ENCODE peak calls at places on chromosomes 1 and 21, in four cellular contexts. M is iPS DF 6.9; A is heart left ventricle; D is naive thymus-derived CD4-positive, alpha-beta T cell. I is an unnamed sample.
A peak's percentile ranks its signal among the peaks of the same experiment; 100 is the strongest.

GRCh38 chr1:163337631-163338030 is 15.9 kb downstream of the NUF2 start:
- DNase-seq in M (no peak), A (no peak), D (no peak), I (no peak)

GRCh38 chr1:27961646-27962221 is 2.0 kb downstream of the XKR8 start:
- DNase-seq in M (no peak), A (no peak), D (no peak), I (no peak)

GRCh38 chr1:910881-911721 is 12.6 kb upstream of the SAMD11 start:
- DNase-seq in M (no peak), A (peak; percentile 21), D (no peak), I (peak; percentile 39)

GRCh38 chr1:242524571-242525359 is at the start of gene PLD5:
- DNase-seq in M (no peak), A (no peak), D (no peak), I (peak; percentile 11)

GRCh38 chr21:35467536-35467935 is 418.4 kb upstream of the RUNX1 start:
- DNase-seq in M (no peak), A (no peak), D (no peak), I (no peak)

GRCh38 chr1:40392206-40392605 is 18.7 kb downstream of the SMAP2 start:
- DNase-seq in M (no peak), A (no peak), D (no peak), I (peak; percentile 54)

GRCh38 chr1:226060427-226060826 is 2.1 kb upstream of the H3-3A start:
- DNase-seq in M (no peak), A (no peak), D (no peak), I (no peak)

GRCh38 chr1:200628223-200628868 is 7.8 kb upstream of the KIF14 start:
- DNase-seq in M (no peak), A (no peak), D (no peak), I (no peak)

GRCh38 chr1:3691421-3692204 is 39.3 kb downstream of the TP73 start:
- DNase-seq in M (no peak), A (no peak), D (no peak), I (no peak)

GRCh38 chr21:36626791-36627190 is 72.1 kb upstream of the SIM2 start:
- DNase-seq in M (no peak), A (no peak), D (no peak), I (no peak)

GRCh38 chr1:224563666-224564065 is 52.5 kb upstream of the CNIH3 start:
- DNase-seq in M (no peak), A (no peak), D (no peak), I (no peak)

DNA sequence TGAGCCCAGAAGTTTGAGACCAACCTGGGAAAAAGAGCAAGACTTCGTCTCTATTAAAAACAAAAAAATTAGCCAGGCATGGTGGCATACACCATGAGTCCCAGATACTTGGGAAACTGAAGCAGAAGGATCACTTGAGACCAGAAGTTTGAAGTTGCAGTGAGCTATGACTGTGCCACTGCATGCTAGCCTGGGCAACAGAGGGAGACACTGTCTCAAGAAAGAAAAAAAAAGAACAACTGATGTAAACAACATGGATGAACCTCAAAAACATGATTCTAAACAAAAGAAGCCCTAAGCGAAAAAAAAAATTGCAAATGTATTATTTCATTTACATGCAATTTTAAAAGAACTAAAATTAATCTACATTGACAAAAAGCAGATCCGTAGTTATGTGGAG is 9.0 kb downstream of the LRRC40 start:
- DNase-seq in M (no peak), A (no peak), D (no peak), I (no peak)
- H3K27ac ChIP-seq in M (no peak overlapping the region), A (no peak overlapping the region), D (no peak overlapping the region), I (no peak overlapping the region)

GRCh38 chr1:54372978-54373377 is 33.2 kb downstream of the SSBP3 start:
- DNase-seq in M (no peak), A (no peak), D (no peak), I (no peak)

GRCh38 chr1:54374766-54375165 is 31.4 kb downstream of the SSBP3 start:
- DNase-seq in M (no peak), A (no peak), D (no peak), I (no peak)

GRCh38 chr1:54370287-54371003 is 35.7 kb downstream of the SSBP3 start:
- DNase-seq in M (no peak), A (no peak), D (no peak), I (no peak)

GRCh38 chr1:54371038-54371935 is 34.9 kb downstream of the SSBP3 start:
- DNase-seq in M (no peak), A (no peak), D (no peak), I (no peak)

GRCh38 chr1:54371936-54372385 is 34.2 kb downstream of the SSBP3 start:
- DNase-seq in M (no peak), A (no peak), D (no peak), I (no peak)
- H3K27ac ChIP-seq in M (no peak overlapping the region), A (no peak overlapping the region), D (no peak overlapping the region), I (peak overlapping the region; percentile 14)

GRCh38 chr1:12194666-12195216 is 27.9 kb downstream of the TNFRSF1B start:
- DNase-seq in M (no peak), A (no peak), D (no peak), I (no peak)

GRCh38 chr1:12191242-12192032 is 24.6 kb downstream of the TNFRSF1B start:
- DNase-seq in M (no peak), A (no peak), D (no peak), I (no peak)

GRCh38 chr1:12197483-12197880 is 30.7 kb downstream of the TNFRSF1B start:
- DNase-seq in M (no peak), A (no peak), D (no peak), I (no peak)

GRCh38 chr1:12196641-12197482 is 30.1 kb downstream of the TNFRSF1B start:
- DNase-seq in M (no peak), A (no peak), D (no peak), I (peak; percentile 67)

GRCh38 chr1:12195416-12195815 is 28.6 kb downstream of the TNFRSF1B start:
- DNase-seq in M (no peak), A (no peak), D (no peak), I (no peak)
- H3K27ac ChIP-seq in M (no peak overlapping the region), A (no peak overlapping the region), D (no peak overlapping the region), I (no peak overlapping the region)

GRCh38 chr1:199221371-199222150 is 582.7 kb downstream of the PTPRC start:
- DNase-seq in M (no peak), A (no peak), D (no peak), I (no peak)

GRCh38 chr1:199223936-199224335 is 585.1 kb downstream of the PTPRC start:
- DNase-seq in M (no peak), A (no peak), D (no peak), I (no peak)

DNA sequence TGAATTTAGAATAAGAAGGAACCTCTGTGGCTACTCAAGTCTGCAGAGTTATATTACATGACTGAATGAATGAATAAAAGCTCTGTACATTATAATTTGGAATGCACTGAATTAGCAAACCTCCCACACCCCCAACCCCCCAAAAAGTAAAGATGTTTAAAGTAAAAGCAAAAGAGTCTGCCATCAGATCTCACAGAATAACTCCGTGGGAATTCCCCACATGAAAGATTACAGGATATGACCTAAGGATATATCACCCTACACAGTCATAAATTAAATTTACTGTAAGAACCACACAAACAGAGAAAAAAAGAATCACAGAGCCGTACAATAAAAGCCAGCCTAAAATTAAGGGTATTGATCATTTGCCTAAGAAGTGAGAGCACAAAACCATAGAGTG is 587.3 kb downstream of the PTPRC start:
- DNase-seq in M (no peak), A (no peak), D (peak; percentile 18), I (no peak)
- H3K27ac ChIP-seq in M (no peak overlapping the region), A (no peak overlapping the region), D (no peak overlapping the region), I (no peak overlapping the region)

DNA sequence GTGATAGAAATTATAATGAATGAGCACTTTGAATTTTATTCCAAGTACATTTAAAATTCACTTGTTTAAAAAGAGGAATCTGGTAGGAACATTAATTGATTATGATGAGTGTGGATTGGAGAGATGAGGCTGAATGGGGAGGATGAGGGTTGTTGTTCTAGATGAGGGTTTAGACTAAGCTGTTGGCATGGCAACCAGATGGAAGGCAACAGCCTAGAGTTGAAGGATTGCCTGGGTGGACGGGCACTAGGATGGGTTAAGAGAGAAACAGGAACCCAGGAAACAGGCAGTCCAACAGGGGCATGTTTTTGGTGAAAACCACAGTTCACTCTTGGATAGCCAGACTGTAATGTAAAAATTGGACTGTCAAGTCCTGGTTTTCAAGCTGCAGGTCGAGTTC is 125.5 kb downstream of the CHRM3 start:
- DNase-seq in M (no peak), A (no peak), D (no peak), I (no peak)
- H3K27ac ChIP-seq in M (no peak overlapping the region), A (no peak overlapping the region), D (no peak overlapping the region), I (no peak overlapping the region)

GRCh38 chr1:9807541-9807940 is 16.2 kb downstream of the CLSTN1 start:
- DNase-seq in M (no peak), A (no peak), D (no peak), I (no peak)
- H3K27ac ChIP-seq in M (no peak overlapping the region), A (no peak overlapping the region), D (no peak overlapping the region), I (no peak overlapping the region)

GRCh38 chr1:175192630-175193338 is at the start of gene KIAA0040:
- DNase-seq in M (no peak), A (peak; percentile 79), D (peak; percentile 25), I (peak; percentile 88)
- H3K27ac ChIP-seq in M (no peak within 1 kb of the TSS), A (peak within 1 kb of the TSS; percentile 85), D (peak within 1 kb of the TSS; percentile 80), I (peak within 1 kb of the TSS; percentile 72)